ENCODE peak calls at places on chromosomes 11 and 22, in four cellular contexts. One of them, this sample, is unnamed.

GRCh38 chr22:37112084-37112728 is 2.7 kb upstream of the TMPRSS6 start:
- DNase-seq in stimulated activated CD4-positive, alpha-beta T cell treated with anti-CD3 and anti-CD28 coated beads, Interleukin-1b, Interleukin-23, amount 100 ng/mL, for 24 hours: no peak
- DNase-seq in GM03348: no peak
- DNase-seq in retina: no peak
- DNase-seq in this sample: no peak

GRCh38 chr11:70501026-70501901 is 102.9 kb downstream of the CTTN start:
- DNase-seq in stimulated activated CD4-positive, alpha-beta T cell treated with anti-CD3 and anti-CD28 coated beads, Interleukin-1b, Interleukin-23, amount 100 ng/mL, for 24 hours: no peak
- DNase-seq in GM03348: peak
- DNase-seq in retina: peak
- DNase-seq in this sample: no peak

GRCh38 chr11:105673089-105673488 is 63.2 kb downstream of the GRIA4 start:
- DNase-seq in stimulated activated CD4-positive, alpha-beta T cell treated with anti-CD3 and anti-CD28 coated beads, Interleukin-1b, Interleukin-23, amount 100 ng/mL, for 24 hours: peak
- DNase-seq in GM03348: peak
- DNase-seq in retina: peak
- DNase-seq in this sample: no peak

GRCh38 chr22:38461414-38462081 is 6.3 kb upstream of the KDELR3 start:
- DNase-seq in stimulated activated CD4-positive, alpha-beta T cell treated with anti-CD3 and anti-CD28 coated beads, Interleukin-1b, Interleukin-23, amount 100 ng/mL, for 24 hours: peak
- DNase-seq in GM03348: peak
- DNase-seq in retina: peak
- DNase-seq in this sample: peak

GRCh38 chr22:24059121-24059520 is 48.0 kb downstream of the CABIN1 start:
- DNase-seq in stimulated activated CD4-positive, alpha-beta T cell treated with anti-CD3 and anti-CD28 coated beads, Interleukin-1b, Interleukin-23, amount 100 ng/mL, for 24 hours: no peak
- DNase-seq in GM03348: peak
- DNase-seq in retina: no peak
- DNase-seq in this sample: no peak

GRCh38 chr22:22770280-22770871 is 117.2 kb upstream of the IGLL5 start:
- DNase-seq in stimulated activated CD4-positive, alpha-beta T cell treated with anti-CD3 and anti-CD28 coated beads, Interleukin-1b, Interleukin-23, amount 100 ng/mL, for 24 hours: peak
- DNase-seq in GM03348: peak
- DNase-seq in retina: peak
- DNase-seq in this sample: peak

GRCh38 chr11:8905528-8906165 is 5.3 kb upstream of the AKIP1 start:
- DNase-seq in stimulated activated CD4-positive, alpha-beta T cell treated with anti-CD3 and anti-CD28 coated beads, Interleukin-1b, Interleukin-23, amount 100 ng/mL, for 24 hours: no peak
- DNase-seq in GM03348: peak
- DNase-seq in retina: no peak
- DNase-seq in this sample: no peak

GRCh38 chr11:85626496-85626895 is 648 bp downstream of the DLG2 start:
- DNase-seq in stimulated activated CD4-positive, alpha-beta T cell treated with anti-CD3 and anti-CD28 coated beads, Interleukin-1b, Interleukin-23, amount 100 ng/mL, for 24 hours: no peak
- DNase-seq in GM03348: no peak
- DNase-seq in retina: no peak
- DNase-seq in this sample: no peak

GRCh38 chr11:65043881-65044501 is 3.0 kb downstream of the SAC3D1 start:
- DNase-seq in stimulated activated CD4-positive, alpha-beta T cell treated with anti-CD3 and anti-CD28 coated beads, Interleukin-1b, Interleukin-23, amount 100 ng/mL, for 24 hours: no peak
- DNase-seq in GM03348: peak
- DNase-seq in retina: no peak
- DNase-seq in this sample: no peak

GRCh38 chr11:91163619-91164451 is 941.0 kb upstream of the CHORDC1 start:
- DNase-seq in stimulated activated CD4-positive, alpha-beta T cell treated with anti-CD3 and anti-CD28 coated beads, Interleukin-1b, Interleukin-23, amount 100 ng/mL, for 24 hours: no peak
- DNase-seq in GM03348: no peak
- DNase-seq in retina: no peak
- DNase-seq in this sample: no peak

GRCh38 chr22:50621491-50621880 is 6.5 kb downstream of the ARSA start:
- DNase-seq in stimulated activated CD4-positive, alpha-beta T cell treated with anti-CD3 and anti-CD28 coated beads, Interleukin-1b, Interleukin-23, amount 100 ng/mL, for 24 hours: no peak
- DNase-seq in GM03348: peak
- DNase-seq in retina: no peak
- DNase-seq in this sample: no peak

GRCh38 chr11:129992161-129992944 is 10.3 kb downstream of the PRDM10 start:
- DNase-seq in stimulated activated CD4-positive, alpha-beta T cell treated with anti-CD3 and anti-CD28 coated beads, Interleukin-1b, Interleukin-23, amount 100 ng/mL, for 24 hours: peak
- DNase-seq in GM03348: no peak
- DNase-seq in retina: no peak
- DNase-seq in this sample: no peak

GRCh38 chr11:72088076-72088806 is 7.6 kb downstream of the LRRC51 start:
- DNase-seq in stimulated activated CD4-positive, alpha-beta T cell treated with anti-CD3 and anti-CD28 coated beads, Interleukin-1b, Interleukin-23, amount 100 ng/mL, for 24 hours: no peak
- DNase-seq in GM03348: no peak
- DNase-seq in retina: no peak
- DNase-seq in this sample: no peak

GRCh38 chr22:37306494-37306829 is 24.2 kb downstream of the CYTH4 start:
- DNase-seq in stimulated activated CD4-positive, alpha-beta T cell treated with anti-CD3 and anti-CD28 coated beads, Interleukin-1b, Interleukin-23, amount 100 ng/mL, for 24 hours: no peak
- DNase-seq in GM03348: no peak
- DNase-seq in retina: no peak
- DNase-seq in this sample: no peak

GRCh38 chr22:24969588-24970301 is 17.2 kb downstream of the KIAA1671 start:
- DNase-seq in stimulated activated CD4-positive, alpha-beta T cell treated with anti-CD3 and anti-CD28 coated beads, Interleukin-1b, Interleukin-23, amount 100 ng/mL, for 24 hours: no peak
- DNase-seq in GM03348: peak
- DNase-seq in retina: no peak
- DNase-seq in this sample: no peak

GRCh38 chr11:86091566-86091965 is 22.7 kb upstream of the PICALM start:
- DNase-seq in stimulated activated CD4-positive, alpha-beta T cell treated with anti-CD3 and anti-CD28 coated beads, Interleukin-1b, Interleukin-23, amount 100 ng/mL, for 24 hours: no peak
- DNase-seq in GM03348: peak
- DNase-seq in retina: no peak
- DNase-seq in this sample: no peak

GRCh38 chr11:115577701-115578100 is 73.5 kb upstream of the CADM1 start:
- DNase-seq in stimulated activated CD4-positive, alpha-beta T cell treated with anti-CD3 and anti-CD28 coated beads, Interleukin-1b, Interleukin-23, amount 100 ng/mL, for 24 hours: no peak
- DNase-seq in GM03348: no peak
- DNase-seq in retina: peak
- DNase-seq in this sample: no peak

GRCh38 chr22:19689408-19689807 is 24.9 kb upstream of the SEPTIN5 start:
- DNase-seq in stimulated activated CD4-positive, alpha-beta T cell treated with anti-CD3 and anti-CD28 coated beads, Interleukin-1b, Interleukin-23, amount 100 ng/mL, for 24 hours: no peak
- DNase-seq in GM03348: no peak
- DNase-seq in retina: no peak
- DNase-seq in this sample: no peak

GRCh38 chr11:15716550-15716949 is 601.8 kb downstream of the INSC start:
- DNase-seq in stimulated activated CD4-positive, alpha-beta T cell treated with anti-CD3 and anti-CD28 coated beads, Interleukin-1b, Interleukin-23, amount 100 ng/mL, for 24 hours: no peak
- DNase-seq in GM03348: no peak
- DNase-seq in retina: no peak
- DNase-seq in this sample: no peak

GRCh38 chr22:45615364-45615763 is 56.3 kb upstream of the ATXN10 start:
- DNase-seq in stimulated activated CD4-positive, alpha-beta T cell treated with anti-CD3 and anti-CD28 coated beads, Interleukin-1b, Interleukin-23, amount 100 ng/mL, for 24 hours: no peak
- DNase-seq in GM03348: no peak
- DNase-seq in retina: no peak
- DNase-seq in this sample: no peak

GRCh38 chr11:87870081-87870480 is 305.2 kb downstream of the RAB38 start:
- DNase-seq in stimulated activated CD4-positive, alpha-beta T cell treated with anti-CD3 and anti-CD28 coated beads, Interleukin-1b, Interleukin-23, amount 100 ng/mL, for 24 hours: no peak
- DNase-seq in GM03348: no peak
- DNase-seq in retina: no peak
- DNase-seq in this sample: no peak

GRCh38 chr11:108135845-108136599 is 14.7 kb downstream of the ACAT1 start:
- DNase-seq in stimulated activated CD4-positive, alpha-beta T cell treated with anti-CD3 and anti-CD28 coated beads, Interleukin-1b, Interleukin-23, amount 100 ng/mL, for 24 hours: no peak
- DNase-seq in GM03348: peak
- DNase-seq in retina: no peak
- DNase-seq in this sample: no peak

GRCh38 chr11:66967670-66968425 is 7.3 kb upstream of the C11orf86 start:
- DNase-seq in stimulated activated CD4-positive, alpha-beta T cell treated with anti-CD3 and anti-CD28 coated beads, Interleukin-1b, Interleukin-23, amount 100 ng/mL, for 24 hours: no peak
- DNase-seq in GM03348: peak
- DNase-seq in retina: no peak
- DNase-seq in this sample: no peak

GRCh38 chr11:126282361-126282741 is 542 bp upstream of the TIRAP start:
- DNase-seq in stimulated activated CD4-positive, alpha-beta T cell treated with anti-CD3 and anti-CD28 coated beads, Interleukin-1b, Interleukin-23, amount 100 ng/mL, for 24 hours: no peak
- DNase-seq in GM03348: peak
- DNase-seq in retina: peak
- DNase-seq in this sample: peak

GRCh38 chr22:43401661-43402060 is 10.2 kb upstream of the MPPED1 start:
- DNase-seq in stimulated activated CD4-positive, alpha-beta T cell treated with anti-CD3 and anti-CD28 coated beads, Interleukin-1b, Interleukin-23, amount 100 ng/mL, for 24 hours: no peak
- DNase-seq in GM03348: no peak
- DNase-seq in retina: no peak
- DNase-seq in this sample: no peak

GRCh38 chr11:71342951-71343827 is 90.8 kb upstream of the SHANK2 start:
- DNase-seq in stimulated activated CD4-positive, alpha-beta T cell treated with anti-CD3 and anti-CD28 coated beads, Interleukin-1b, Interleukin-23, amount 100 ng/mL, for 24 hours: no peak
- DNase-seq in GM03348: peak
- DNase-seq in retina: peak
- DNase-seq in this sample: peak

GRCh38 chr22:49858827-49859226 is 5.2 kb downstream of the ZBED4 start:
- DNase-seq in stimulated activated CD4-positive, alpha-beta T cell treated with anti-CD3 and anti-CD28 coated beads, Interleukin-1b, Interleukin-23, amount 100 ng/mL, for 24 hours: no peak
- DNase-seq in GM03348: no peak
- DNase-seq in retina: no peak
- DNase-seq in this sample: no peak